ENCODE peak calls at places on chromosomes 16 and 17, in seven cellular contexts. A, U, C, D, T, M and J are unnamed samples.

GRCh38 chr16:31664683-31665482 is 137.2 kb downstream of the AHSP start:
- DNase-seq in A (no peak), U (peak; percentile 0), C (no peak), D (no peak), T (no peak), M (no peak), J (no peak)

GRCh38 chr17:30095507-30096244 is 20.9 kb upstream of the NSRP1 start:
- DNase-seq in A (no peak), U (peak; percentile 78), C (no peak), D (peak; percentile 79), T (no peak), M (peak; percentile 64), J (peak; percentile 30)

GRCh38 chr17:62931101-62931500 is 34.9 kb upstream of the TANC2 start:
- DNase-seq in A (no peak), U (peak; percentile 12), C (no peak), D (no peak), T (no peak), M (no peak), J (no peak)

GRCh38 chr17:57288034-57288752 is 31.9 kb downstream of the MSI2 start:
- DNase-seq in A (no peak), U (no peak), C (no peak), D (peak; percentile 56), T (no peak), M (no peak), J (no peak)

GRCh38 chr16:76176153-76176552 is 101.0 kb upstream of the CNTNAP4 start:
- DNase-seq in A (no peak), U (no peak), C (no peak), D (no peak), T (no peak), M (no peak), J (no peak)

GRCh38 chr17:77345260-77345910 is 204.6 kb downstream of the SEC14L1 start:
- DNase-seq in A (no peak), U (no peak), C (no peak), D (no peak), T (no peak), M (no peak), J (peak; percentile 9)

GRCh38 chr17:60641810-60642220 is 35.8 kb upstream of the BCAS3 start:
- DNase-seq in A (no peak), U (peak; percentile 72), C (peak; percentile 47), D (peak; percentile 90), T (peak; percentile 48), M (peak; percentile 78), J (peak; percentile 82)

GRCh38 chr17:30558313-30559195 is 81.3 kb downstream of the GOSR1 start:
- DNase-seq in A (no peak), U (no peak), C (no peak), D (no peak), T (no peak), M (no peak), J (no peak)

GRCh38 chr17:42111901-42112551 is 488 bp downstream of the DHX58 start:
- DNase-seq in A (peak; percentile 74), U (no peak), C (peak; percentile 33), D (peak; percentile 38), T (no peak), M (no peak), J (no peak)

GRCh38 chr16:85502357-85502756 is 110.8 kb upstream of the GSE1 start:
- DNase-seq in A (no peak), U (no peak), C (no peak), D (no peak), T (no peak), M (no peak), J (no peak)

GRCh38 chr17:15909481-15909991 is 35.4 kb upstream of the ADORA2B start:
- DNase-seq in A (no peak), U (peak; percentile 44), C (no peak), D (no peak), T (no peak), M (peak; percentile 23), J (no peak)

GRCh38 chr17:77491921-77492445 is 351.2 kb downstream of the SEC14L1 start:
- DNase-seq in A (peak; percentile 66), U (no peak), C (peak; percentile 60), D (no peak), T (peak; percentile 31), M (no peak), J (peak; percentile 15)

GRCh38 chr17:16975266-16975651 is 3.3 kb upstream of the TNFRSF13B start:
- DNase-seq in A (no peak), U (no peak), C (no peak), D (no peak), T (no peak), M (no peak), J (no peak)

GRCh38 chr16:89011909-89012621 is 35.1 kb upstream of the CBFA2T3 start:
- DNase-seq in A (no peak), U (no peak), C (no peak), D (no peak), T (no peak), M (no peak), J (no peak)

GRCh38 chr17:20948984-20949777 is 93.6 kb downstream of the USP22 start:
- DNase-seq in A (no peak), U (no peak), C (no peak), D (no peak), T (no peak), M (no peak), J (no peak)

GRCh38 chr16:973366-973765 is 2.6 kb upstream of the LMF1 start:
- DNase-seq in A (peak; percentile 33), U (no peak), C (no peak), D (no peak), T (no peak), M (no peak), J (no peak)

GRCh38 chr17:78046923-78047322 is 81.6 kb downstream of the TMC6 start:
- DNase-seq in A (no peak), U (no peak), C (no peak), D (no peak), T (no peak), M (no peak), J (no peak)

GRCh38 chr17:63547083-63547523 is 3.2 kb upstream of the DCAF7 start:
- DNase-seq in A (no peak), U (no peak), C (no peak), D (no peak), T (no peak), M (no peak), J (no peak)

GRCh38 chr16:5604770-5605169 is 507.2 kb upstream of the EEF2KMT start:
- DNase-seq in A (no peak), U (no peak), C (no peak), D (no peak), T (no peak), M (peak; percentile 70), J (peak; percentile 46)

DNA sequence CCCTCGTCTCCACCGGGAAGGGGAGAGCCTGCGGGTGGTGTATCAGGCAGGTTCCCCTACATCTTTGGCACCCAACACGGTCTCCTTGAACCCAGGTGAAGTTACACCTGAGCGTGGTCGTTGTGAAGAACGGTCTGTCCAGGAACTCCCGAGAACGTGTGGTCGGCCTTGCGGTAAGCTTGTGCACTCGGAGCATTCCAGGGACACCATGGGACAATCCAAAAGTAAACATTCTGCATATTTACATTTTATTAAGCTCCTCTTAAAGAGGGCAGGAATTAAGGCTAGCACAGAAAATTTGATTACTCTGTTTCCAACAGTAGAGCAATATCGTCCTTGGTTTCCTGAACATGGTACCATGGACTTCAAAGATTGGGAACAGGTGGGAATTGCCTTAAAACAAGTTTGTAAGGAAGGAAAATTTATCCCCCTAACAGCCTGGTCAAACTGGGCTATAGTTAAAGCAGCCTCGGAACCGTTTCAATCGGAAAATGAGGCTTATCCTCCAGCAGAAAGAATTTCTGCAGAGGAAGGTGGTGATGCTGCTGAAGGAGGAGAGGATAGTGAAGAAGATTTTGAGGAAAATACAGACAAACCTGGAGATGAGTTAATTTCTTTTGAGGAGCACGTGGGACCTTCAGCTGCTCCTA is 18.2 kb downstream of the ALOX15B start:
- DNase-seq in A (no peak), U (no peak), C (no peak), D (no peak), T (no peak), M (no peak), J (no peak)
- H3K27me3 ChIP-seq in A (peaks cover 48% of the 10 kb centered on the region), U (peaks cover 23% of the 10 kb centered on the region), C (peaks cover 3% of the 10 kb centered on the region), D (peaks cover 34% of the 10 kb centered on the region), T (peaks cover 25% of the 10 kb centered on the region), M (peaks cover 70% of the 10 kb centered on the region), J (no peaks in the 10 kb centered on the region)

DNA sequence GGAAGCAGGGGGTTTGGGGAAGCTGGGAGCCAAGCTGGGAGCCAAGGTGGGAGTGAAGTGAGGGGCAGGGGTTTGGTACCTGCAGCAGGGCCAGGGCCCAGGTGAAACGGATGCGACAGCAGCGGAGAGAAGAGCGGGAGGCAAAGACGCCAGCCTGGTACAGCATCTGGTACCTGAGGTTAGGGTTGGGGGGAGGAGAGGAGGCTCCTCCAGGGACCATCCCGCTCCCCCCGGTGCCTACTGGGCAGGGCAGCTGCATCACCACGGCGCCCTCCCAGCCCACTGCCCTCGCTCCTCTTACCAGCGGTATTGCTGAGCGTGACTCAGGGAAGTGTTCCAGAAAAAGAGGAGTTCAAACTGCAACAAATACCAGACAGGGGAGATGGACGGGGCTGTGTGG is 9.8 kb downstream of the CLN3 start:
- DNase-seq in A (no peak), U (no peak), C (no peak), D (no peak), T (no peak), M (no peak), J (no peak)
- H3K4me3 ChIP-seq in A (no peak overlapping the region), U (no peak overlapping the region), C (no peak overlapping the region), D (no peak overlapping the region), T (no peak overlapping the region), M (no peak overlapping the region), J (no peak overlapping the region)

GRCh38 chr16:77993586-77993985 is 28.8 kb upstream of the CLEC3A start:
- DNase-seq in A (no peak), U (no peak), C (no peak), D (peak; percentile 67), T (no peak), M (no peak), J (peak; percentile 41)

GRCh38 chr16:77987772-77988171 is 34.6 kb upstream of the CLEC3A start:
- DNase-seq in A (no peak), U (no peak), C (no peak), D (no peak), T (no peak), M (no peak), J (no peak)

GRCh38 chr16:77995843-77996455 is 26.4 kb upstream of the CLEC3A start:
- DNase-seq in A (no peak), U (no peak), C (no peak), D (no peak), T (no peak), M (no peak), J (peak; percentile 36)

GRCh38 chr16:77993111-77993571 is 29.2 kb upstream of the CLEC3A start:
- DNase-seq in A (no peak), U (no peak), C (no peak), D (peak; percentile 82), T (no peak), M (peak; percentile 21), J (peak; percentile 26)

DNA sequence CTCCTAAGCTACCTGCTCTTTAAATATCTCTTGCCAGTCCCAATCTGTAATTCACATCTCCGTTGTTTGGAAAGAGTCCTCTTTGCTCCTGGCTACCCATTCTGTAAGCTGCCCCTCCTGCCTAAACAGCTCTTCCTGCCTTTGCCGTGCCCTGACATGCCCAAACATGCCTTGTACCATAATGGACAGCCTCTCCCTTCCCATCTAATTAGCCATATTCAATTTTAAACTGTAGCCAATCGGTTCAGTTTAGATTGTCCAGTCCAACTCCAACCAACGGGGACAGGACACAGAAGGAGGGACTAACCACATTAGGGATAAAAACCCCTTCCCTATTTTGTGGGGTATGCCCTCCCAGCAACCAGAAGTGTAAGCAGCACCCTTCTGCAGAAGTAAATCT is 30.6 kb upstream of the CLEC3A start:
- DNase-seq in A (no peak), U (no peak), C (no peak), D (no peak), T (no peak), M (no peak), J (peak; percentile 20)
- H3K27ac ChIP-seq in A (no peak overlapping the region), U (no peak overlapping the region), C (no peak overlapping the region), D (no peak overlapping the region), T (no peak overlapping the region), M (peak overlapping the region; percentile 24), J (peak overlapping the region; percentile 37)

GRCh38 chr16:86862596-86862995 is 284.2 kb downstream of the FOXL1 start:
- DNase-seq in A (no peak), U (peak; percentile 20), C (no peak), D (peak; percentile 13), T (no peak), M (no peak), J (no peak)
- H3K27me3 ChIP-seq in A (peaks cover 15% of the 10 kb centered on the region), U (no peaks in the 10 kb centered on the region), C (no peaks in the 10 kb centered on the region), D (no peaks in the 10 kb centered on the region), T (no peaks in the 10 kb centered on the region), M (no peaks in the 10 kb centered on the region), J (no peaks in the 10 kb centered on the region)